ENCODE peak calls at places on chromosomes 2 and 18, in four cellular contexts. U is epithelial cell of esophagus, I is GM03348, W is kidney tubule cell. X is an unnamed sample.

GRCh38 chr18:74896390-74896991 is 298.8 kb downstream of the ZNF407 start:
- DNase-seq in U (peak), I (no peak), W (peak), X (peak)

GRCh38 chr2:7693246-7694065 is 776.2 kb downstream of the RNF144A start:
- DNase-seq in U (no peak), I (no peak), W (no peak), X (no peak)

GRCh38 chr2:113211226-113212105 is 37.7 kb downstream of the PSD4 start:
- DNase-seq in U (peak), I (peak), W (peak), X (peak)

GRCh38 chr2:162487816-162488215 is 143.9 kb downstream of the GCA start:
- DNase-seq in U (no peak), I (no peak), W (peak), X (no peak)

GRCh38 chr2:221501883-221502269 is 70.2 kb downstream of the EPHA4 start:
- DNase-seq in U (no peak), I (no peak), W (no peak), X (no peak)

GRCh38 chr2:218892693-218893348 is 12.2 kb downstream of the WNT10A start:
- DNase-seq in U (peak), I (peak), W (peak), X (no peak)

GRCh38 chr18:45688834-45689233 is 35.1 kb upstream of the SLC14A1 start:
- DNase-seq in U (no peak), I (no peak), W (peak), X (no peak)

GRCh38 chr18:24631238-24632025 is 171.0 kb downstream of the HRH4 start:
- DNase-seq in U (no peak), I (no peak), W (no peak), X (no peak)

GRCh38 chr2:216372761-216373291 is 543 bp upstream of the MARCHF4 start:
- DNase-seq in U (peak), I (peak), W (peak), X (peak)

GRCh38 chr2:72112981-72113846 is 34.4 kb downstream of the CYP26B1 start:
- DNase-seq in U (no peak), I (no peak), W (no peak), X (no peak)

GRCh38 chr2:67476808-67477790 is 80.0 kb downstream of the ETAA1 start:
- DNase-seq in U (peak), I (peak), W (peak), X (peak)

GRCh38 chr18:50128506-50129271 is 66.3 kb downstream of the MYO5B start:
- DNase-seq in U (peak), I (no peak), W (peak), X (no peak)